ENCODE peak calls at places on chromosomes 4 and X, in eight cellular contexts. R is choroid plexus epithelial cell; Y is activated CD4-positive, CD25-positive, alpha-beta regulatory T cell; U is progenitor cell of endocrine pancreas; L is effector memory CD4-positive, alpha-beta T cell; W is GM06990; V is lower leg skin; C is activated CD4-positive, alpha-beta T cell treated with anti-CD3 and anti-CD28 coated beads for 36 hours. M is an unnamed sample.

GRCh38 chr4:1351854-1352633 is 5.0 kb downstream of the UVSSA start:
- DNase-seq in R (peak; percentile 81), Y (peak; percentile 89), U (peak; percentile 89), L (peak; percentile 82), W (peak; percentile 83), V (peak; percentile 98), C (peak; percentile 95), M (peak; percentile 93)

GRCh38 chr4:1842339-1842895 is 13.5 kb downstream of the LETM1 start:
- DNase-seq in R (peak; percentile 51), Y (no peak), U (no peak), L (no peak), W (no peak), V (no peak), C (no peak), M (no peak)

GRCh38 chrX:7233632-7234406 is 85.9 kb upstream of the PUDP start:
- DNase-seq in R (peak; percentile 1), Y (no peak), U (no peak), L (no peak), W (no peak), V (no peak), C (no peak), M (peak; percentile 11)

GRCh38 chr4:92182736-92183407 is 120.9 kb upstream of the GRID2 start:
- DNase-seq in R (no peak), Y (no peak), U (no peak), L (no peak), W (no peak), V (no peak), C (no peak), M (no peak)

GRCh38 chr4:158529505-158529904 is 7.8 kb downstream of the RXFP1 start:
- DNase-seq in R (no peak), Y (no peak), U (no peak), L (no peak), W (no peak), V (no peak), C (no peak), M (no peak)

GRCh38 chrX:858542-859078 is 228.0 kb downstream of the SHOX start:
- DNase-seq in R (no peak), Y (no peak), U (no peak), L (no peak), W (no peak), V (no peak), C (no peak), M (no peak)

GRCh38 chrX:3514996-3515395 is 168.5 kb upstream of the MXRA5 start:
- DNase-seq in R (no peak), Y (no peak), U (no peak), L (no peak), W (no peak), V (no peak), C (no peak), M (no peak)

GRCh38 chr4:145083891-145084640 is 13.9 kb downstream of the ANAPC10 start:
- DNase-seq in R (peak; percentile 59), Y (no peak), U (no peak), L (no peak), W (no peak), V (no peak), C (peak; percentile 20), M (no peak)

GRCh38 chr4:122508083-122508482 is 51.6 kb upstream of the IL2 start:
- DNase-seq in R (no peak), Y (no peak), U (no peak), L (no peak), W (no peak), V (no peak), C (no peak), M (no peak)

GRCh38 chr4:121154103-121154515 is 10.0 kb downstream of the TNIP3 start:
- DNase-seq in R (no peak), Y (no peak), U (no peak), L (no peak), W (peak; percentile 13), V (no peak), C (peak; percentile 34), M (no peak)

GRCh38 chr4:93693141-93693540 is 135.4 kb upstream of the ATOH1 start:
- DNase-seq in R (no peak), Y (no peak), U (no peak), L (no peak), W (no peak), V (no peak), C (no peak), M (no peak)

GRCh38 chr4:95949136-95949765 is 109.4 kb downstream of the PDHA2 start:
- DNase-seq in R (peak; percentile 66), Y (no peak), U (no peak), L (no peak), W (no peak), V (no peak), C (no peak), M (peak; percentile 4)

GRCh38 chrX:26254436-26254835 is 38.5 kb downstream of the MAGEB5 start:
- DNase-seq in R (no peak), Y (no peak), U (no peak), L (no peak), W (no peak), V (no peak), C (no peak), M (no peak)

GRCh38 chr4:39259571-39260330 is 77.4 kb downstream of the WDR19 start:
- DNase-seq in R (peak; percentile 81), Y (no peak), U (no peak), L (no peak), W (no peak), V (no peak), C (no peak), M (peak; percentile 34)

GRCh38 chr4:53365121-53365485 is 758 bp downstream of the SCFD2 start:
- DNase-seq in R (peak; percentile 20), Y (no peak), U (no peak), L (no peak), W (no peak), V (no peak), C (peak; percentile 21), M (peak; percentile 36)